ENCODE peak calls at places on chromosomes 6 and 20, in six cellular contexts. P is CD8-positive, alpha-beta T cell; F is activated naive CD8-positive, alpha-beta T cell treated with anti-CD3 and anti-CD28 coated beads for 36 hours; X is T-helper 17 cell; Q is Calu3; A is M059J. T is an unnamed sample.

GRCh38 chr20:15902493-15902892 is 670.8 kb downstream of the KIF16B start:
- DNase-seq in P (no peak), A (no peak), F (no peak), Q (peak), X (no peak), T (no peak)

GRCh38 chr6:163691049-163691448 is 276.5 kb downstream of the QKI start:
- DNase-seq in X (no peak), P (no peak), F (no peak), Q (no peak), A (no peak), T (no peak)

GRCh38 chr6:121876721-121877120 is 441.3 kb downstream of the GJA1 start:
- DNase-seq in F (no peak), Q (no peak), A (no peak), X (no peak), P (no peak), T (no peak)

GRCh38 chr6:157989541-157990289 is 8.1 kb downstream of the SYNJ2 start:
- DNase-seq in X (no peak), A (peak), Q (peak), P (no peak), F (no peak), T (peak)

GRCh38 chr6:6497976-6498375 is 90.5 kb upstream of the LY86 start:
- DNase-seq in A (no peak), P (no peak), F (no peak), X (no peak), Q (no peak), T (no peak)

GRCh38 chr20:63695419-63696310 is 787 bp upstream of the TNFRSF6B start:
- DNase-seq in F (no peak), X (no peak), P (no peak), Q (no peak), A (peak), T (no peak)

GRCh38 chr20:35303735-35304431 is 11.7 kb upstream of the FAM83C start:
- DNase-seq in F (peak), X (peak), Q (peak), A (peak), P (peak), T (peak)

GRCh38 chr20:58878399-58878798 is 25.9 kb downstream of the GNAS start:
- DNase-seq in X (no peak), F (no peak), Q (no peak), A (no peak), P (no peak), T (no peak)

GRCh38 chr20:36532388-36532787 is 8.9 kb upstream of the MYL9 start:
- DNase-seq in A (no peak), X (no peak), P (no peak), F (no peak), Q (no peak), T (no peak)

GRCh38 chr6:137927777-137928218 is 60.7 kb downstream of the TNFAIP3 start:
- DNase-seq in P (peak), X (peak), A (peak), Q (no peak), F (peak), T (no peak)

GRCh38 chr20:18197382-18198070 is 59.9 kb downstream of the KAT14 start:
- DNase-seq in F (no peak), P (no peak), X (no peak), Q (peak), A (peak), T (no peak)

GRCh38 chr20:59020938-59021551 is 1.8 kb downstream of the TUBB1 start:
- DNase-seq in P (no peak), X (no peak), F (no peak), Q (no peak), A (peak), T (no peak)

GRCh38 chr20:43318749-43319148 is 129.0 kb upstream of the PTPRT start:
- DNase-seq in F (no peak), Q (no peak), P (no peak), A (no peak), X (no peak), T (no peak)

GRCh38 chr6:142721213-142721920 is 223.6 kb downstream of the HIVEP2 start:
- DNase-seq in Q (no peak), X (no peak), A (no peak), P (no peak), F (no peak), T (no peak)

GRCh38 chr20:25320035-25320800 is 70.4 kb downstream of the ABHD12 start:
- DNase-seq in F (no peak), P (no peak), X (no peak), Q (no peak), A (no peak), T (no peak)

GRCh38 chr6:3299221-3299620 is 40.5 kb downstream of the PSMG4 start:
- DNase-seq in A (no peak), X (no peak), P (no peak), Q (no peak), F (no peak), T (no peak)

GRCh38 chr6:70241991-70242420 is 60.9 kb downstream of the COL9A1 start:
- DNase-seq in P (no peak), F (no peak), A (no peak), X (no peak), Q (peak), T (no peak)

GRCh38 chr20:31896049-31896448 is 25.6 kb downstream of the TTLL9 start:
- DNase-seq in Q (no peak), P (no peak), X (no peak), F (no peak), A (no peak), T (no peak)

GRCh38 chr20:17229256-17229655 is 2.4 kb downstream of the PCSK2 start:
- DNase-seq in X (no peak), F (no peak), A (no peak), Q (no peak), P (no peak), T (no peak)

GRCh38 chr6:143842468-143842901 is 653 bp upstream of the LTV1 start:
- DNase-seq in Q (no peak), F (no peak), P (peak), X (no peak), A (no peak), T (no peak)

GRCh38 chr20:44684047-44684965 is 30.9 kb upstream of the CCN5 start:
- DNase-seq in P (no peak), A (no peak), Q (no peak), F (no peak), X (no peak), T (no peak)

GRCh38 chr6:166578536-166579233 is 7.8 kb downstream of the RAMACL start:
- DNase-seq in A (no peak), X (no peak), P (no peak), Q (no peak), F (no peak), T (no peak)

GRCh38 chr20:52682271-52682670 is 289.9 kb upstream of the TSHZ2 start:
- DNase-seq in X (no peak), Q (no peak), A (no peak), P (no peak), F (no peak), T (no peak)

GRCh38 chr6:132513821-132514545 is 1.1 kb upstream of the STX7 start:
- DNase-seq in F (no peak), A (no peak), X (no peak), Q (no peak), P (no peak), T (no peak)

GRCh38 chr6:169313347-169314010 is 59.8 kb upstream of the THBS2 start:
- DNase-seq in X (no peak), A (no peak), Q (no peak), P (no peak), F (no peak), T (no peak)

T was measured in mucosa of gallbladder.